ENCODE peak calls at places on chromosomes 5 and 9, in four cellular contexts. V is prostate gland, U is IMR-90, F is astrocyte of the spinal cord. W is an unnamed sample.

GRCh38 chr9:127121628-127122175 is 733 bp downstream of the ANGPTL2 start:
- DNase-seq in V (no peak), U (peak; percentile 35), F (peak; percentile 17), W (peak; percentile 27)

GRCh38 chr5:95864944-95865504 is 42.5 kb upstream of the GLRX start:
- DNase-seq in V (no peak), U (peak; percentile 58), F (no peak), W (no peak)

GRCh38 chr5:43854697-43855292 is 251.8 kb downstream of the NNT start:
- DNase-seq in V (no peak), U (peak; percentile 23), F (no peak), W (peak; percentile 35)

GRCh38 chr9:75282047-75282446 is 193.7 kb downstream of the OSTF1 start:
- DNase-seq in V (no peak), U (no peak), F (no peak), W (no peak)

GRCh38 chr9:94159069-94159915 is 75.0 kb downstream of the PTPDC1 start:
- DNase-seq in V (no peak), U (no peak), F (no peak), W (no peak)

GRCh38 chr5:57889558-57889957 is 406.9 kb upstream of the ACTBL2 start:
- DNase-seq in V (no peak), U (peak; percentile 83), F (peak; percentile 90), W (peak; percentile 61)

GRCh38 chr5:36146390-36146789 is 5.3 kb downstream of the LMBRD2 start:
- DNase-seq in V (no peak), U (no peak), F (no peak), W (no peak)

GRCh38 chr5:10227396-10227795 is 22.3 kb downstream of the ATPSCKMT start:
- DNase-seq in V (no peak), U (peak; percentile 79), F (peak; percentile 83), W (no peak)

GRCh38 chr9:91515074-91515687 is 91.5 kb upstream of the NFIL3 start:
- DNase-seq in V (no peak), U (peak; percentile 96), F (peak; percentile 77), W (peak; percentile 87)

GRCh38 chr5:159849437-159850191 is 66.7 kb upstream of the ADRA1B start:
- DNase-seq in V (no peak), U (peak; percentile 80), F (peak; percentile 90), W (peak; percentile 61)

GRCh38 chr5:56059854-56060253 is 65.1 kb upstream of the IL6ST start:
- DNase-seq in V (no peak), U (no peak), F (no peak), W (no peak)

GRCh38 chr9:109190151-109190550 is 23.1 kb upstream of the FRRS1L start:
- DNase-seq in V (no peak), U (peak; percentile 42), F (no peak), W (peak; percentile 36)

GRCh38 chr5:140131967-140132409 is 6.3 kb downstream of the IGIP start:
- DNase-seq in V (peak; percentile 33), U (peak; percentile 97), F (peak; percentile 87), W (peak; percentile 95)

GRCh38 chr5:168039485-168040005 is 251.9 kb upstream of the WWC1 start:
- DNase-seq in V (no peak), U (no peak), F (no peak), W (no peak)

GRCh38 chr9:106310782-106311181 is 552.2 kb upstream of the ZNF462 start:
- DNase-seq in V (no peak), U (no peak), F (no peak), W (no peak)

GRCh38 chr9:137757139-137757538 is 120.4 kb upstream of the CACNA1B start:
- DNase-seq in V (peak; percentile 39), U (no peak), F (no peak), W (no peak)

GRCh38 chr5:36696059-36696673 is 89.8 kb downstream of the SLC1A3 start:
- DNase-seq in V (peak; percentile 66), U (peak; percentile 61), F (peak; percentile 70), W (peak; percentile 75)

GRCh38 chr9:33619666-33620404 is 95.8 kb downstream of the ANKRD18B start:
- DNase-seq in V (no peak), U (peak; percentile 97), F (peak; percentile 79), W (peak; percentile 90)

GRCh38 chr5:123496892-123497291 is 15.1 kb upstream of the CSNK1G3 start:
- DNase-seq in V (no peak), U (peak; percentile 46), F (peak; percentile 88), W (peak; percentile 43)

GRCh38 chr9:6944093-6944551 is 186.3 kb downstream of the KDM4C start:
- DNase-seq in V (no peak), U (peak; percentile 82), F (peak; percentile 86), W (peak; percentile 77)

GRCh38 chr5:14254686-14255085 is 111.5 kb downstream of the TRIO start:
- DNase-seq in V (no peak), U (no peak), F (no peak), W (no peak)

GRCh38 chr5:177098103-177098771 is 11.5 kb downstream of the FGFR4 start:
- DNase-seq in V (no peak), U (peak; percentile 41), F (peak; percentile 18), W (no peak)

GRCh38 chr5:180421672-180422071 is 68.5 kb upstream of the GFPT2 start:
- DNase-seq in V (no peak), U (no peak), F (no peak), W (no peak)

GRCh38 chr5:120252839-120253238 is 211.3 kb upstream of the PRR16 start:
- DNase-seq in V (no peak), U (peak; percentile 62), F (peak; percentile 34), W (peak; percentile 14)

GRCh38 chr9:115393976-115394775 is 276.2 kb upstream of the TNC start:
- DNase-seq in V (no peak), U (no peak), F (peak; percentile 26), W (no peak)

GRCh38 chr9:15485836-15486678 is 24.7 kb downstream of the PSIP1 start:
- DNase-seq in V (no peak), U (peak; percentile 54), F (peak; percentile 36), W (peak; percentile 54)

GRCh38 chr5:134510970-134511795 is 14.3 kb upstream of the JADE2 start:
- DNase-seq in V (no peak), U (peak; percentile 69), F (peak; percentile 39), W (peak; percentile 61)

GRCh38 chr5:2334686-2335085 is 416.8 kb downstream of the IRX2 start:
- DNase-seq in V (peak; percentile 91), U (no peak), F (no peak), W (no peak)

GRCh38 chr5:117623042-117623815 is 1048.6 kb upstream of the SEMA6A start:
- DNase-seq in V (no peak), U (peak; percentile 10), F (peak; percentile 13), W (peak; percentile 20)

GRCh38 chr5:50786073-50786472 is 119.6 kb downstream of the PARP8 start:
- DNase-seq in V (no peak), U (no peak), F (no peak), W (peak; percentile 3)

GRCh38 chr5:150411245-150411979 is 1.3 kb downstream of the CD74 start:
- DNase-seq in V (no peak), U (peak; percentile 16), F (no peak), W (no peak)

GRCh38 chr5:14347522-14347921 is 204.4 kb downstream of the TRIO start:
- DNase-seq in V (no peak), U (peak; percentile 32), F (no peak), W (no peak)

GRCh38 chr9:112786834-112787520 is 36.4 kb downstream of the SNX30 start:
- DNase-seq in V (no peak), U (no peak), F (no peak), W (no peak)

GRCh38 chr5:115494570-115495289 is 49.8 kb downstream of the FEM1C start:
- DNase-seq in V (no peak), U (no peak), F (peak; percentile 27), W (peak; percentile 31)

GRCh38 chr5:146088098-146088497 is 17.3 kb downstream of the PLAC8L1 start:
- DNase-seq in V (no peak), U (no peak), F (no peak), W (no peak)

DNA sequence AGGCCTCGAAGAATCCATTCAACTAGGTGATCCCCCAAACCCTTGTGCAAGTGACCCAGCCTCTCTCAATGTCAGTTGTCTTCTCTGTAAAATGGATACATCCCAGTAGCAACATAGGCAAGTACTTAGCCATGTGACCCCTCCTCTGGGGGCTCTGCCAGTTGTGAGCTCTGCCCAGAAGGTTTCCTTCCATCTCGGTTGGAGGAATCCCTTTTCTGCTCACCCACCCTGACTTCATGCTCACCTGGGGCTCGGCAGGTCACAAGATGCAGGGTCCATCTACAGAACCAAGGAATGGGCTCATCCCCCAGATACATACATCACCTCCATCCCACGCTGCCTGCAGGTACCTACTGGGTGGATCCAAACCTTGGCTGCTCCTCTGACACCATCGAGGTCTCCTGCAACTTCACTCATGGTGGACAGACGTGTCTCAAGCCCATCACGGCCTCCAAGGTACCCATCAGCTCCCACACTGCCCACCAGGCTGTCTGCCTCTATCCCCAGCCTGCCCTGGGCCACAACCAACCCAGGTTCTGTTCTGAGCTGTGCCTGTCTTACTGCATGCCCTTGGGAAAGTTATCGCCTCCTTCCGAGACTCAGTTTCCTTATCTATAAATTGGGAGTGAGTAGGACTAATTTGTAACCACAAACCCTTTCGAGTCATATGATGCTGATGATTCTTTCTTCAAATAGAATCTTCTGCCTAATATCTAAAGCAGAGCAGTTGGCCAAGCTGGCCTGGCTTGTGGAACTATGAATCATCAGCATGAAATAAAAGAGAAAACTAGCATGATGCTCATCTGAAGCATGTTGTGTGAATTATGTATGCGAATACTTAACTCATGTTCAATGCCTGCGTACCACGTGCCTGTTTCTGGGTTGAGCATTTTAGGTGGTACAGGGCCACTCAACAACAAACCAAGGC is 15.3 kb upstream of the ORM1 start:
- DNase-seq in V (no peak), U (peak; percentile 71), F (peak; percentile 8), W (peak; percentile 39)
- TF ChIP-seq CTCF in V (no peak), U (no peak), F (no peak), W (no peak)

GRCh38 chr5:24535646-24536045 is 109.1 kb downstream of the CDH10 start:
- DNase-seq in V (no peak), U (no peak), F (no peak), W (no peak)

GRCh38 chr5:24530907-24531306 is 113.9 kb downstream of the CDH10 start:
- DNase-seq in V (no peak), U (no peak), F (no peak), W (no peak)
- TF ChIP-seq CTCF in V (no peak), U (no peak), F (no peak), W (no peak)

GRCh38 chr9:129483467-129484324 is 137.2 kb downstream of the C9orf50 start:
- DNase-seq in V (peak; percentile 93), U (peak; percentile 85), F (peak; percentile 93), W (peak; percentile 97)

GRCh38 chr9:129484325-129485000 is 136.4 kb downstream of the C9orf50 start:
- DNase-seq in V (no peak), U (no peak), F (no peak), W (no peak)

GRCh38 chr9:129481824-129482511 is 138.9 kb downstream of the C9orf50 start:
- DNase-seq in V (no peak), U (no peak), F (no peak), W (peak; percentile 67)

GRCh38 chr9:129481424-129481823 is 139.5 kb downstream of the C9orf50 start:
- DNase-seq in V (no peak), U (no peak), F (no peak), W (no peak)

GRCh38 chr9:129482521-129483466 is 138.1 kb downstream of the C9orf50 start:
- DNase-seq in V (peak; percentile 88), U (peak; percentile 84), F (peak; percentile 91), W (peak; percentile 94)
- TF ChIP-seq CTCF in V (no peak), U (peak; percentile 43), F (peak; percentile 9), W (no peak)

GRCh38 chr5:126878624-126879023 is 101.7 kb downstream of the LMNB1 start:
- DNase-seq in V (no peak), U (no peak), F (no peak), W (no peak)
- TF ChIP-seq CTCF in V (no peak), U (no peak), F (no peak), W (no peak)